ENCODE peak calls at places on chromosomes 5 and 9, in four cellular contexts. B is activated gamma-delta T cell treated with Interleukin-2 at 50 U/mL for 16 hours, N is frontal cortex, V is iris pigment epithelial cell. D is an unnamed sample.

GRCh38 chr5:8905021-8905420 is 640.9 kb downstream of the SEMA5A start:
- DNase-seq in B (no peak), N (no peak), V (peak; percentile 74), D (peak; percentile 56)

GRCh38 chr5:59423021-59423420 is 470.5 kb downstream of the PDE4D start:
- DNase-seq in B (no peak), N (no peak), V (peak; percentile 67), D (no peak)

GRCh38 chr5:129664336-129664937 is 83.5 kb upstream of the MINAR2 start:
- DNase-seq in B (peak; percentile 5), N (no peak), V (peak; percentile 63), D (peak; percentile 75)

GRCh38 chr9:124852829-124853531 is at the start of gene WDR38:
- DNase-seq in B (peak; percentile 70), N (peak; percentile 86), V (peak; percentile 66), D (peak; percentile 87)

GRCh38 chr5:36854402-36855140 is 22.0 kb upstream of the NIPBL start:
- DNase-seq in B (no peak), N (no peak), V (no peak), D (no peak)

GRCh38 chr9:107613314-107613713 is 123.7 kb upstream of the KLF4 start:
- DNase-seq in B (no peak), N (no peak), V (no peak), D (no peak)

GRCh38 chr9:86303316-86303975 is 21.1 kb upstream of the ISCA1 start:
- DNase-seq in B (peak; percentile 43), N (no peak), V (peak; percentile 78), D (peak; percentile 56)

GRCh38 chr9:107890921-107891465 is 401.4 kb upstream of the KLF4 start:
- DNase-seq in B (no peak), N (no peak), V (no peak), D (peak; percentile 89)

GRCh38 chr9:77018058-77019009 is 1.1 kb upstream of the FOXB2 start:
- DNase-seq in B (no peak), N (peak; percentile 44), V (no peak), D (no peak)

GRCh38 chr5:125180222-125180621 is 433.8 kb upstream of the ZNF608 start:
- DNase-seq in B (no peak), N (no peak), V (peak; percentile 42), D (no peak)

GRCh38 chr5:159667286-159667685 is 249.0 kb upstream of the ADRA1B start:
- DNase-seq in B (no peak), N (no peak), V (no peak), D (no peak)